ENCODE peak calls at places on chromosomes 1 and 21, in eight cellular contexts. H is body of pancreas, I is psoas muscle, N is kidney epithelial cell, T is IMR-90, J is NT2/D1, K is astrocyte of the spinal cord, U is cardiac fibroblast. L is an unnamed sample.

GRCh38 chr1:49351744-49352143 is 575.1 kb upstream of the BEND5 start:
- DNase-seq in H (no peak), I (no peak), N (no peak), T (no peak), J (no peak), K (peak), U (no peak), L (no peak)

GRCh38 chr1:41053324-41053723 is 31.8 kb upstream of the SLFNL1 start:
- DNase-seq in H (no peak), I (no peak), N (no peak), T (no peak), J (no peak), K (no peak), U (no peak), L (no peak)

GRCh38 chr1:201468501-201468843 is 516 bp downstream of the PHLDA3 start:
- DNase-seq in H (no peak), I (peak), N (no peak), T (no peak), J (no peak), K (no peak), U (no peak), L (no peak)

GRCh38 chr1:26999440-26999987 is 6.0 kb downstream of the TRNP1 start:
- DNase-seq in H (peak), I (peak), N (no peak), T (peak), J (peak), K (peak), U (peak), L (peak)

GRCh38 chr1:55554611-55555010 is 339.4 kb upstream of the USP24 start:
- DNase-seq in H (no peak), I (no peak), N (no peak), T (no peak), J (no peak), K (no peak), U (no peak), L (no peak)

GRCh38 chr1:104265163-104265562 is 515.5 kb downstream of the AMY1C start:
- DNase-seq in H (no peak), I (no peak), N (no peak), T (no peak), J (no peak), K (no peak), U (no peak), L (no peak)

GRCh38 chr1:69913967-69914366 is 291.4 kb downstream of the LRRC40 start:
- DNase-seq in H (no peak), I (no peak), N (no peak), T (peak), J (no peak), K (peak), U (peak), L (no peak)

GRCh38 chr1:19799877-19800804 is at the start of gene TMCO4:
- DNase-seq in H (peak), I (peak), N (peak), T (peak), J (no peak), K (peak), U (peak), L (peak)

GRCh38 chr1:159714529-159714928 is at the start of gene CRP:
- DNase-seq in H (no peak), I (no peak), N (no peak), T (no peak), J (no peak), K (no peak), U (no peak), L (no peak)

GRCh38 chr1:116826818-116827606 is 72.8 kb downstream of the CD2 start:
- DNase-seq in H (no peak), I (no peak), N (peak), T (peak), J (no peak), K (no peak), U (peak), L (no peak)
- H3K4me3 ChIP-seq in H (no peak), I (no peak), N (no peak), T (no peak), J (no peak), K (no peak), U (no peak), L (no peak)

GRCh38 chr1:43300661-43301094 is at the start of gene TIE1:
- DNase-seq in H (no peak), I (no peak), N (no peak), T (no peak), J (no peak), K (no peak), U (peak), L (no peak)
- H3K4me3 ChIP-seq in H (no peak), I (peak), N (no peak), T (no peak), J (no peak), K (no peak), U (no peak), L (no peak)

DNA sequence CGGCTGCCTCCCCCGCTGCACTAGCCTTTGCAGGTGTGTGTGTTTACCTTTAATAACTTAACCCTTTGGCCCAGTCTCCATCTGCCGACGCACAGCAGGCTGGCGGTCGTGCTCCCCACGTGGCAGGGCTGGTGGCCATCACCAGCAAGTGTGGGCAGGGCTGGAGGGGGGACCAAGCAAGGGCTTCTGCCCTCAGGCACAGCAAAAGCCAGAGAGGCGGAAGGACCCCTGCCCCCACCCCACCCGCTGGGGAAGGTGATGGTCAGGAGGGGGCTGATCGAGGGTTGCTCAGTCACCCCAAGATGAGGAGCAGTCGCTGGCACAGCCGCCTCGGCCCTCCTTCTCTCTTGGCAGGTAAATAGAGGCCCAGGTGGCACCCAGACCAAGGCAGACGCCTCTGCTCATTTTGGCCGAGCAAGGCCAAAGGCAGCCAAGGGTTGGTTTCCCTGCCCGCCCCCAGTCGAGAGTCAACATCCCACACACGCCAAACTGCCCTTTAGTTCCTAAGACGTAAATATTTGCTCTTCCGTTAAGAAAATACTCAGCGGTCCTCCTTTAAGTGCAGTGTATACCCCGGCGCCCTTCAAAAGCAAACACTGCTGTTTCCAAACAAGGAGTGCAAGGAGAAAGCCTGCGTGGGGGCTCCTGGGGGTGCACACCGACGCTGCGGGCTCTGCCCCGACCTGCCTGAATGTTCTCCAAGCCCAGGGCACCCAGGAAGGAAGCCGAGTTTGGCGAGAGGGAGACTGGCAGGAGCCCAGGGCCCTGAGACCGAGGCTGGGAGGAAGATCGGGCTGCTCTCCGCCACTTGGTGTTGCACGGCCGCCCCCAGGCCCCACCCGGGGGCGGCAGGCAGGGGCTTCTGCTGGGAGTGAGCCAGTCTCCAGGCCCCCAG is 82.7 kb downstream of the SIK1 start:
- DNase-seq in H (peak), I (peak), N (no peak), T (no peak), J (no peak), K (no peak), U (no peak), L (peak)
- H3K4me3 ChIP-seq in H (no peak), I (no peak), N (no peak), T (no peak), J (no peak), K (no peak), U (no peak), L (no peak)

GRCh38 chr1:107896946-107897345 is 68.0 kb downstream of the VAV3 start:
- DNase-seq in H (no peak), I (no peak), N (no peak), T (no peak), J (no peak), K (no peak), U (no peak), L (no peak)
- H3K4me3 ChIP-seq in H (no peak), I (no peak), N (no peak), T (no peak), J (no peak), K (no peak), U (no peak), L (no peak)

DNA sequence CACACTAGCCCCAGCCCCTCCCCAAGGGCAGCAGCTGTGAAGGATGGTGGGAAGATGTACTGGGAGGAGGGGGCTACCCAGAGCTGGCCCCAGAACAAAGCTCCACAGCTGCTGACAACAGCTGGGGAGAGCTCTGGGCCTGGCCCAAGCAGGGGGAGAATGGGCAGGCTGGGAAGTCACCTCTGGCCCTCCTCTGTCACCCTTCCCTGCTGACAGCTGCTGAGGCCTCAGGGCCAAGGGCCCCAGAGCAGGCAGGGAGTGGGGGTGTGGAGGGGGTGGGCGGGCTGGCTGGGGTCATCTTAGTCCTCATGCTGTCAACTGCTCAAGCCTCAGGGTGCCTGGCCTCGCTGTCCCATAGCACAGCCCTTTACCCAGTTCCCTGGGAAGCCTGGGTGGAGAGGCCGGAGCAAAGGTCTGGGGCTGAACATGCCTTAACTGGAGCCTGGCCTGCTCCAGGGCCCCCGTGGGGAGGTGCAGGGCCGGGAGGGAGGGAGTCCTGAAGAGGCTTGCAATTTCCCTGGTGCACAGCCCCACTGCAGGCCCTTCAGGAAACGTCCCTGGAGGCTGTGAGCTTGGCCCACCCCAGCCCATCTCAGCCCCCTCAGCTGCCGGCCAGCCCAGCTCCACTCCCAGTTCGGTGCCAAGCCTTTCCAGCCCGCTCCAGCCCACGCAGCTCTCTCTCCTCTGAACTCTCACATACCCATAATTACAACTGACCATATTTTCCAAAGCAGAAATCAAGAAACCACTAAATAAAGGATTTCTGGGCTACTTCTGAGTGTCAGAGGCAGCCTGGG is 25.7 kb downstream of the HSPG2 start:
- DNase-seq in H (no peak), I (peak), N (no peak), T (no peak), J (no peak), K (no peak), U (peak), L (peak)
- H3K4me3 ChIP-seq in H (no peak), I (no peak), N (no peak), T (no peak), J (no peak), K (no peak), U (no peak), L (no peak)

L was measured in Caco-2.